ENCODE peak calls at places on chromosomes 13 and 19, in eight cellular contexts. N is NCI-H1417; C is brain microvascular endothelial cell; H is stimulated activated CD4-positive, alpha-beta T cell treated with anti-CD3 and anti-CD28 coated beads, Interleukin-2, amount 100 ng/mL, for 24 hours; M is T-cell; L is MV-4-11; W is fibroblast of mammary gland; D is adipocyte. A is an unnamed sample.

GRCh38 chr13:45482571-45483173 is 17.9 kb downstream of the COG3 start:
- DNase-seq in L (no peak), H (no peak), W (peak; percentile 63), M (no peak), N (no peak), D (no peak), C (no peak), A (no peak)

GRCh38 chr13:52994865-52995264 is 33.7 kb upstream of the OLFM4 start:
- DNase-seq in H (no peak), D (no peak), M (no peak), W (no peak), L (no peak), C (no peak), N (peak; percentile 23), A (no peak)

GRCh38 chr13:95403349-95404140 is 102.3 kb upstream of the ABCC4 start:
- DNase-seq in C (no peak), L (no peak), D (no peak), M (no peak), N (no peak), H (no peak), W (no peak), A (no peak)

GRCh38 chr13:31756346-31756745 is 17.0 kb downstream of the RXFP2 start:
- DNase-seq in N (no peak), W (peak; percentile 100), M (no peak), H (no peak), C (peak; percentile 91), L (no peak), D (peak; percentile 54), A (peak; percentile 64)

GRCh38 chr19:11381535-11382369 is 2.4 kb downstream of the EPOR start:
- DNase-seq in N (peak; percentile 36), L (peak; percentile 97), W (peak; percentile 93), H (peak; percentile 69), C (peak; percentile 81), M (peak; percentile 48), D (peak; percentile 71), A (peak; percentile 72)

GRCh38 chr19:29772696-29773095 is 39.1 kb upstream of the CCNE1 start:
- DNase-seq in M (no peak), C (no peak), W (no peak), D (no peak), N (no peak), L (no peak), H (no peak), A (no peak)

GRCh38 chr19:40829205-40829604 is 21.0 kb downstream of the CYP2A6 start:
- DNase-seq in M (no peak), D (no peak), W (no peak), L (no peak), H (no peak), N (no peak), C (no peak), A (no peak)

GRCh38 chr19:3162418-3163229 is 15.9 kb upstream of the S1PR4 start:
- DNase-seq in L (peak; percentile 30), H (no peak), W (peak; percentile 42), N (no peak), M (no peak), C (no peak), D (peak; percentile 38), A (no peak)

GRCh38 chr13:32426191-32426980 is 1.5 kb downstream of the N4BP2L1 start:
- DNase-seq in N (peak; percentile 3), D (no peak), L (peak; percentile 90), M (peak; percentile 7), W (no peak), H (peak; percentile 40), C (no peak), A (no peak)

GRCh38 chr13:95698047-95698749 is 21.3 kb downstream of the DNAJC3 start:
- DNase-seq in D (no peak), N (peak; percentile 7), H (no peak), W (peak; percentile 24), L (no peak), C (no peak), M (no peak), A (no peak)

GRCh38 chr19:45779231-45780145 is 2.8 kb downstream of the DMPK start:
- DNase-seq in M (peak; percentile 60), C (no peak), D (peak; percentile 57), N (peak; percentile 97), W (peak; percentile 53), L (peak; percentile 81), H (peak; percentile 89), A (no peak)

GRCh38 chr19:3968556-3969434 is 2.1 kb downstream of the DAPK3 start:
- DNase-seq in W (peak; percentile 98), C (peak; percentile 99), L (peak; percentile 26), M (no peak), N (no peak), D (peak; percentile 99), H (no peak), A (peak; percentile 98)

GRCh38 chr19:44772969-44773368 is 4.7 kb upstream of the CBLC start:
- DNase-seq in L (no peak), C (no peak), H (no peak), M (no peak), D (no peak), N (no peak), W (peak; percentile 80), A (no peak)

GRCh38 chr13:34000955-34001354 is 183.0 kb downstream of the RFC3 start:
- DNase-seq in W (no peak), N (no peak), C (no peak), M (no peak), D (no peak), L (no peak), H (no peak), A (no peak)

GRCh38 chr13:29369060-29369743 is 226.3 kb downstream of the SLC7A1 start:
- DNase-seq in D (peak; percentile 71), C (peak; percentile 11), W (peak; percentile 50), N (peak; percentile 45), L (peak; percentile 95), M (no peak), H (no peak), A (peak; percentile 4)

GRCh38 chr13:24038846-24039330 is 121.6 kb upstream of the SPATA13 start:
- DNase-seq in L (peak; percentile 33), C (no peak), H (no peak), W (peak; percentile 61), N (no peak), D (peak; percentile 38), M (no peak), A (peak; percentile 51)

GRCh38 chr13:48660356-48661076 is 6.8 kb downstream of the CYSLTR2 start:
- DNase-seq in M (no peak), C (no peak), W (no peak), L (peak; percentile 90), N (no peak), D (no peak), H (no peak), A (no peak)

GRCh38 chr13:110214637-110215036 is 92.3 kb downstream of the COL4A1 start:
- DNase-seq in W (peak; percentile 68), N (no peak), L (peak; percentile 28), H (no peak), D (no peak), M (no peak), C (no peak), A (no peak)

GRCh38 chr19:56699552-56699951 is 28.0 kb upstream of the ZNF835 start:
- DNase-seq in W (no peak), D (no peak), H (no peak), M (no peak), L (no peak), C (no peak), N (no peak), A (no peak)

GRCh38 chr19:13597625-13598024 is 91.3 kb upstream of the CACNA1A start:
- DNase-seq in L (peak; percentile 56), D (peak; percentile 88), H (peak; percentile 58), W (peak; percentile 76), M (peak; percentile 30), N (peak; percentile 16), C (peak; percentile 45), A (peak; percentile 51)

GRCh38 chr13:85417807-85418206 is 381.4 kb downstream of the SLITRK6 start:
- DNase-seq in M (no peak), D (no peak), W (no peak), H (no peak), C (no peak), N (no peak), L (no peak), A (no peak)

GRCh38 chr19:18058208-18059009 is 28.3 kb downstream of the IL12RB1 start:
- DNase-seq in D (peak; percentile 93), H (peak; percentile 84), L (peak; percentile 71), M (peak; percentile 87), N (peak; percentile 22), C (peak; percentile 48), W (peak; percentile 66), A (peak; percentile 67)

GRCh38 chr19:16898306-16899015 is 9.7 kb downstream of the F2RL3 start:
- DNase-seq in D (no peak), M (no peak), L (no peak), C (no peak), W (no peak), H (no peak), N (no peak), A (no peak)

GRCh38 chr19:9570255-9570654 is 14.0 kb downstream of the ZNF121 start:
- DNase-seq in C (no peak), H (no peak), N (no peak), M (no peak), D (no peak), L (no peak), W (no peak), A (no peak)

GRCh38 chr13:97491452-97491851 is 57.5 kb downstream of the RAP2A start:
- DNase-seq in W (no peak), D (no peak), N (no peak), M (no peak), H (no peak), L (no peak), C (no peak), A (no peak)

GRCh38 chr13:97342136-97342535 is 91.8 kb upstream of the RAP2A start:
- DNase-seq in L (no peak), D (no peak), C (no peak), M (no peak), W (no peak), H (no peak), N (no peak), A (no peak)

GRCh38 chr19:27774337-27774736 is 1438.6 kb downstream of the UQCRFS1 start:
- DNase-seq in N (no peak), L (peak; percentile 21), D (no peak), M (no peak), H (no peak), W (no peak), C (no peak), A (no peak)

GRCh38 chr19:35399231-35399630 is 28.4 kb downstream of the GPR42 start:
- DNase-seq in N (no peak), M (no peak), C (no peak), H (no peak), W (no peak), L (no peak), D (no peak), A (no peak)

GRCh38 chr19:4304509-4305252 is at the start of gene FSD1:
- DNase-seq in H (peak; percentile 76), D (peak; percentile 78), W (peak; percentile 34), N (peak; percentile 70), M (peak; percentile 63), L (no peak), C (peak; percentile 30), A (peak; percentile 20)

A was measured in fibroblast of gingiva.